ENCODE peak calls at places on chromosomes 16 and 17, in seven cellular contexts. D is H1, J is HAP-1, L is endodermal cell, H is cardiac muscle cell, S is heart left ventricle, P is left ventricle myocardium inferior. Y is an unnamed sample.

GRCh38 chr17:78896091-78896833 is 6.7 kb downstream of the CEP295NL start:
- DNase-seq in D (no peak), J (no peak), L (no peak), H (no peak), S (no peak), P (no peak), Y (no peak)

GRCh38 chr16:68186877-68187276 is 49.0 kb downstream of the ESRP2 start:
- DNase-seq in D (no peak), J (no peak), L (no peak), H (no peak), S (no peak), P (no peak), Y (no peak)

GRCh38 chr16:785563-786535 is 2.3 kb downstream of the RPUSD1 start:
- DNase-seq in D (peak; percentile 56), J (peak; percentile 26), L (peak; percentile 96), H (peak; percentile 64), S (peak; percentile 54), P (peak; percentile 66), Y (peak; percentile 91)

GRCh38 chr17:74671031-74671771 is 41.5 kb downstream of the CD300LF start:
- DNase-seq in D (peak; percentile 81), J (peak; percentile 56), L (peak; percentile 100), H (peak; percentile 90), S (peak; percentile 81), P (peak; percentile 81), Y (peak; percentile 46)

GRCh38 chr17:19316756-19317358 is 45.7 kb downstream of the B9D1 start:
- DNase-seq in D (no peak), J (no peak), L (no peak), H (no peak), S (no peak), P (no peak), Y (no peak)

GRCh38 chr16:88628512-88628974 is 9.8 kb upstream of the IL17C start:
- DNase-seq in D (peak; percentile 54), J (no peak), L (peak; percentile 93), H (peak; percentile 20), S (peak; percentile 70), P (peak; percentile 71), Y (peak; percentile 77)

GRCh38 chr16:2280461-2280860 is 12.5 kb upstream of the RNPS1 start:
- DNase-seq in D (no peak), J (no peak), L (peak; percentile 38), H (no peak), S (no peak), P (no peak), Y (no peak)

GRCh38 chr17:64115043-64115698 is 14.8 kb downstream of the ERN1 start:
- DNase-seq in D (no peak), J (no peak), L (peak; percentile 35), H (peak; percentile 66), S (no peak), P (no peak), Y (no peak)

GRCh38 chr16:1871974-1872635 is at the start of gene MEIOB:
- DNase-seq in D (peak; percentile 41), J (no peak), L (peak; percentile 94), H (peak; percentile 24), S (no peak), P (no peak), Y (peak; percentile 83)

GRCh38 chr16:12002447-12003006 is 26.0 kb downstream of the SNX29 start:
- DNase-seq in D (no peak), J (no peak), L (no peak), H (peak; percentile 96), S (no peak), P (no peak), Y (no peak)

GRCh38 chr17:32206816-32207215 is 58.8 kb upstream of the RHBDL3 start:
- DNase-seq in D (no peak), J (no peak), L (no peak), H (peak; percentile 45), S (no peak), P (no peak), Y (no peak)

GRCh38 chr16:56688762-56689161 is 6.5 kb downstream of the MT1X start:
- DNase-seq in D (no peak), J (no peak), L (no peak), H (no peak), S (no peak), P (no peak), Y (no peak)

GRCh38 chr16:58501242-58502131 is 1.5 kb downstream of the NDRG4 start:
- DNase-seq in D (no peak), J (no peak), L (peak; percentile 95), H (no peak), S (peak; percentile 20), P (no peak), Y (peak; percentile 81)

GRCh38 chr17:17140590-17140980 is 65.5 kb downstream of the PLD6 start:
- DNase-seq in D (no peak), J (no peak), L (peak; percentile 66), H (peak; percentile 55), S (no peak), P (no peak), Y (no peak)

GRCh38 chr17:3602499-3602898 is 6.7 kb downstream of the TRPV1 start:
- DNase-seq in D (no peak), J (peak; percentile 11), L (peak; percentile 86), H (peak; percentile 36), S (no peak), P (no peak), Y (peak; percentile 35)

GRCh38 chr16:89431616-89432015 is 58.7 kb downstream of the ANKRD11 start:
- DNase-seq in D (no peak), J (no peak), L (no peak), H (no peak), S (no peak), P (no peak), Y (no peak)

GRCh38 chr16:15521758-15522509 is 87.5 kb downstream of the BMERB1 start:
- DNase-seq in D (no peak), J (no peak), L (no peak), H (peak; percentile 86), S (peak; percentile 20), P (peak; percentile 20), Y (peak; percentile 15)

GRCh38 chr17:76643553-76644148 is at the start of gene ST6GALNAC1:
- DNase-seq in D (no peak), J (no peak), L (no peak), H (peak; percentile 22), S (peak; percentile 40), P (peak; percentile 18), Y (no peak)

GRCh38 chr16:55834044-55834443 is 1.1 kb upstream of the CES1 start:
- DNase-seq in D (no peak), J (no peak), L (peak; percentile 5), H (no peak), S (no peak), P (no peak), Y (no peak)

GRCh38 chr16:882256-882655 is 81.7 kb upstream of the GNG13 start:
- DNase-seq in D (no peak), J (no peak), L (no peak), H (no peak), S (no peak), P (no peak), Y (no peak)

GRCh38 chr16:64615647-64616280 is 506.1 kb downstream of the CDH11 start:
- DNase-seq in D (peak; percentile 19), J (no peak), L (peak; percentile 89), H (peak; percentile 17), S (peak; percentile 26), P (peak; percentile 21), Y (peak; percentile 84)

GRCh38 chr17:30117548-30118155 is 1.0 kb downstream of the NSRP1 start:
- DNase-seq in D (no peak), J (no peak), L (no peak), H (peak; percentile 17), S (no peak), P (no peak), Y (no peak)

GRCh38 chr16:55000595-55000994 is 69.9 kb downstream of the IRX5 start:
- DNase-seq in D (no peak), J (no peak), L (no peak), H (peak; percentile 60), S (no peak), P (no peak), Y (no peak)

GRCh38 chr17:29712677-29713076 is 90.0 kb upstream of the CORO6 start:
- DNase-seq in D (no peak), J (no peak), L (no peak), H (no peak), S (no peak), P (no peak), Y (no peak)

DNA sequence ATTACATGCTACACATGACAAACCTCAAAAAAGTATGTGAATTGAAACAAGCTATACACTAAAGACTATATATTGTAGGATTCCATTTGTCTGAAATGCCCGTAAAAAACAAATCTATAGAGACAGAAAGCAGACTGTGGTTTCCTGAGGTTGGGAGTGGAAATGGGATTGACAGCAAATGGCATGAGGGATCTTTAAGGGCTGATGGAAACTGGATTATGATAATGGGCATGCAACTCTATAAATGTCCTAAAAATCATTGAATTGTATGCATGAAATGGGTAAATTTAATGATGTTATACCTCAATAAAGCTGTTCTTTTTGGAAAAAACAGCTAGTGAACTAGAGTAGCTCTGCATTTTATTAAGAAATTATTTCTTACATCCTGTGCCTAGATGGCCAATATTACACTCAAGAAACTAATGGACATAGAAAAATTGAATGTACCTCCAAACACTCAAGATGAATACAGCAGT is 416 bp upstream of the ANKS4B start:
- DNase-seq in D (no peak), J (no peak), L (no peak), H (no peak), S (no peak), P (no peak), Y (no peak)
- H3K9me3 ChIP-seq in D (no peaks in the 10 kb centered on the region), J (no peaks in the 10 kb centered on the region), L (no peaks in the 10 kb centered on the region), H (no peaks in the 10 kb centered on the region), S (no peaks in the 10 kb centered on the region), P (no peaks in the 10 kb centered on the region), Y (no peaks in the 10 kb centered on the region)

DNA sequence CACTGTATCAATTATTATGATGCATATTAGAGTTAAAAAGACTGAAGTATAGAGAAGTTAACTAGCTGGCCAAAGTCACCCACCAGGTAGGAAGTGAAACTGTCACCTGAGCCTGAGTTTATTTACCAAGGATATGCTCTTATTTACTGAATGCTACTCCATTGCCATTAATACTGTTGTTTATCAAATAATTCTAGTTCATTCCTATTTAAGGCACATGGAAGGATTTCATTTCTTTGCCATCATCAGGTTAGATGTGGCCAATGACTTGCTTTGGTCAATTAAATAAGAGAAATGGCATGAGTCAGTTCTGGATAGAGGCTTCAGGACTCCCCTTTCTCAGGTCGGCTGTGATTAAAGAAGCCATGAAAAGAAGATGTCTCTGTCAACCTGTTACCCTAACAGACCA is 169.6 kb downstream of the KCNJ2 start:
- DNase-seq in D (no peak), J (no peak), L (no peak), H (no peak), S (no peak), P (no peak), Y (no peak)
- H3K9me3 ChIP-seq in D (no peaks in the 10 kb centered on the region), J (no peaks in the 10 kb centered on the region), L (no peaks in the 10 kb centered on the region), H (no peaks in the 10 kb centered on the region), S (no peaks in the 10 kb centered on the region), P (no peaks in the 10 kb centered on the region), Y (no peaks in the 10 kb centered on the region)

DNA sequence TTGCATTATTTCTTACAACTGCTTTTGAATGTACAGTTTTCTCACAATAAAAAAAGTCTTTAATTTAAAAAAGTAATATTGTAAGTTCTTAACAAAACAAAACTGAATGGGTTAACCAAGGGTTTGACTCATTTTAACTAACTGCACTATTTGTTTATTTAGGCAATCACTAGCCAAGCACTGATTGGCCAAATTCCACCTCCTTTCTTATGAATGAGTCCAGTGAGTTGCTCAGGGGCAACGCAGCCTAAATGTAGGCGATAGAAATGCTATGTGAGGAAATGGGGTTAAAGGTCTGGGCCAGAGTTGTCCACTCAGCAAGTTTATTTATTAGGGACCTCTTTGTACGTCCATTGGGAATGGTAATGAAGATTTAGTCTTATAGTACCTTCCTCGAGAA is 89.6 kb upstream of the MAF start:
- DNase-seq in D (no peak), J (no peak), L (no peak), H (no peak), S (no peak), P (no peak), Y (no peak)
- H3K9me3 ChIP-seq in D (peaks cover 3% of the 10 kb centered on the region), J (no peaks in the 10 kb centered on the region), L (peaks cover 8% of the 10 kb centered on the region), H (no peaks in the 10 kb centered on the region), S (no peaks in the 10 kb centered on the region), P (peaks cover 19% of the 10 kb centered on the region), Y (no peaks in the 10 kb centered on the region)

GRCh38 chr16:31913668-31914067 is 40.1 kb downstream of the ZNF267 start:
- DNase-seq in D (no peak), J (no peak), L (no peak), H (no peak), S (no peak), P (no peak), Y (no peak)
- H3K9me3 ChIP-seq in D (peaks cover 81% of the 10 kb centered on the region), J (peaks cover 28% of the 10 kb centered on the region), L (peaks cover 100% of the 10 kb centered on the region), H (peaks cover 33% of the 10 kb centered on the region), S (peaks cover 17% of the 10 kb centered on the region), P (peaks cover 100% of the 10 kb centered on the region), Y (no peaks in the 10 kb centered on the region)